ENCODE peak calls at places on chromosome 13, in ten cellular contexts. C, B, T, Q, Y, W, D, V, P and N are unnamed samples.
A peak's percentile ranks its signal among the peaks of the same experiment; 100 is the strongest.

GRCh38 chr13:66483712-66484111 is 746.4 kb downstream of the PCDH9 start:
- DNase-seq in B (no peak), C (no peak), T (no peak), V (no peak), W (no peak), D (no peak), Y (no peak), Q (no peak), P (peak; percentile 11), N (no peak)

GRCh38 chr13:24670927-24671326 is 9.3 kb upstream of the ATP12A start:
- DNase-seq in V (peak; percentile 35), W (peak; percentile 19), Q (no peak), D (peak; percentile 53), B (no peak), P (peak; percentile 63), T (no peak), Y (no peak), C (no peak), N (peak; percentile 45)

GRCh38 chr13:28792992-28793391 is 27.1 kb upstream of the MTUS2 start:
- DNase-seq in Q (no peak), V (peak; percentile 77), B (peak; percentile 83), Y (peak; percentile 16), T (no peak), W (no peak), P (no peak), D (peak; percentile 81), C (no peak), N (no peak)

GRCh38 chr13:103878891-103879605 is 812.8 kb upstream of the SLC10A2 start:
- DNase-seq in Q (no peak), Y (no peak), C (no peak), V (no peak), B (no peak), D (no peak), T (no peak), P (no peak), W (no peak), N (no peak)

GRCh38 chr13:105159794-105160193 is 1375.7 kb downstream of the EFNB2 start:
- DNase-seq in Q (peak; percentile 51), T (no peak), P (no peak), Y (no peak), C (peak; percentile 89), V (no peak), W (no peak), B (no peak), D (no peak), N (no peak)

GRCh38 chr13:101706651-101707050 is 254.2 kb downstream of the ITGBL1 start:
- DNase-seq in B (peak; percentile 99), Y (peak; percentile 13), V (peak; percentile 91), P (no peak), T (no peak), Q (peak; percentile 5), D (peak; percentile 92), C (no peak), W (peak; percentile 71), N (no peak)

GRCh38 chr13:86174632-86175031 is 375.4 kb upstream of the SLITRK6 start:
- DNase-seq in B (peak; percentile 2), Y (no peak), D (no peak), W (no peak), T (no peak), P (no peak), V (no peak), Q (no peak), C (no peak), N (no peak)

GRCh38 chr13:110415669-110416068 is 108.6 kb downstream of the COL4A2 start:
- DNase-seq in V (no peak), C (no peak), B (no peak), T (peak; percentile 80), W (peak; percentile 41), D (no peak), P (peak; percentile 58), Y (no peak), Q (peak; percentile 4), N (no peak)